ENCODE peak calls at places on chromosomes 1 and 21, in ten cellular contexts. R is omental fat pad; L is activated naive CD8-positive, alpha-beta T cell treated with anti-CD3 and anti-CD28 coated beads for 36 hours; N is ACHN; A is NCI-H2171; F is nucleus accumbens; T is NCI-H774; U is CD8-positive, alpha-beta T cell; Y is HT1080; X is glomerular endothelial cell. E is an unnamed sample.

GRCh38 chr1:236753554-236753953 is 41.5 kb upstream of the MTR start:
- DNase-seq in A (peak; percentile 9), Y (peak; percentile 73), L (no peak), N (peak; percentile 46), U (no peak), T (peak; percentile 13), X (no peak), F (no peak), R (no peak), E (peak; percentile 48)

GRCh38 chr1:5947978-5948680 is 44.1 kb downstream of the NPHP4 start:
- DNase-seq in N (no peak), T (no peak), X (no peak), A (no peak), Y (no peak), U (no peak), R (no peak), F (no peak), L (no peak), E (no peak)

GRCh38 chr1:115545791-115546733 is 95.7 kb upstream of the VANGL1 start:
- DNase-seq in A (no peak), L (no peak), N (peak; percentile 97), Y (peak; percentile 98), X (peak; percentile 51), U (no peak), T (no peak), F (no peak), R (peak; percentile 22), E (no peak)

GRCh38 chr1:33392639-33393038 is 38.3 kb downstream of the PHC2 start:
- DNase-seq in F (no peak), X (no peak), A (no peak), R (no peak), U (no peak), N (no peak), Y (no peak), T (peak; percentile 72), L (no peak), E (peak; percentile 60)

GRCh38 chr1:84164156-84164555 is 20.1 kb downstream of the PRKACB start:
- DNase-seq in U (no peak), T (no peak), F (no peak), R (no peak), Y (no peak), N (no peak), L (no peak), A (no peak), X (no peak), E (no peak)

GRCh38 chr1:117178756-117179155 is 32.0 kb downstream of the VTCN1 start:
- DNase-seq in X (no peak), L (no peak), R (no peak), N (no peak), Y (no peak), T (no peak), U (no peak), F (no peak), A (no peak), E (no peak)

GRCh38 chr1:214303538-214303937 is 22.6 kb downstream of the SMYD2 start:
- DNase-seq in X (no peak), Y (no peak), N (no peak), L (no peak), F (no peak), R (no peak), A (no peak), T (no peak), U (no peak), E (peak; percentile 81)

GRCh38 chr1:203126151-203126865 is 1.2 kb upstream of the ADORA1 start:
- DNase-seq in R (no peak), A (no peak), Y (peak; percentile 46), L (no peak), F (no peak), U (no peak), N (peak; percentile 72), X (no peak), T (no peak), E (no peak)

GRCh38 chr1:115531806-115532359 is 109.9 kb upstream of the VANGL1 start:
- DNase-seq in X (no peak), T (no peak), A (no peak), Y (no peak), U (no peak), R (no peak), F (no peak), N (peak; percentile 42), L (no peak), E (no peak)

GRCh38 chr21:42406201-42406601 is 2.5 kb downstream of the UBASH3A start:
- DNase-seq in X (no peak), N (no peak), R (no peak), Y (no peak), L (peak; percentile 73), A (no peak), T (no peak), F (no peak), U (peak; percentile 25), E (no peak)

GRCh38 chr1:95061445-95062006 is 11.2 kb downstream of the ALG14 start:
- DNase-seq in R (no peak), Y (no peak), X (no peak), L (no peak), N (no peak), T (no peak), F (no peak), A (no peak), U (no peak), E (no peak)

GRCh38 chr1:87089070-87089736 is 174.8 kb downstream of the HS2ST1 start:
- DNase-seq in A (no peak), F (no peak), U (no peak), X (no peak), Y (no peak), T (no peak), R (no peak), L (no peak), N (no peak), E (no peak)

GRCh38 chr1:76770979-76771378 is 96.3 kb upstream of the ST6GALNAC5 start:
- DNase-seq in F (no peak), R (no peak), L (no peak), Y (no peak), U (no peak), N (no peak), A (peak; percentile 91), X (no peak), T (no peak), E (peak; percentile 47)

GRCh38 chr1:161168906-161169305 is 2.7 kb downstream of the PPOX start:
- DNase-seq in T (no peak), U (no peak), L (no peak), R (no peak), A (no peak), F (no peak), X (no peak), N (no peak), Y (no peak), E (no peak)

GRCh38 chr21:33071878-33072306 is 2.0 kb downstream of the OLIG1 start:
- DNase-seq in A (no peak), R (no peak), N (no peak), U (no peak), X (no peak), L (no peak), Y (no peak), F (no peak), T (no peak), E (no peak)

GRCh38 chr1:26067432-26067911 is at the start of gene TRIM63:
- DNase-seq in R (no peak), U (no peak), N (no peak), L (no peak), A (no peak), X (no peak), F (no peak), Y (no peak), T (no peak), E (no peak)

GRCh38 chr1:205493241-205494085 is 11.0 kb upstream of the CDK18 start:
- DNase-seq in U (no peak), Y (peak; percentile 82), L (peak; percentile 23), T (no peak), X (no peak), N (peak; percentile 81), R (no peak), A (no peak), F (no peak), E (no peak)

GRCh38 chr1:173206816-173207595 is at the start of gene TNFSF4:
- DNase-seq in X (no peak), T (no peak), U (no peak), A (no peak), N (no peak), F (no peak), Y (no peak), L (peak; percentile 28), R (no peak), E (no peak)

GRCh38 chr1:20731057-20731991 is 1.2 kb downstream of the SH2D5 start:
- DNase-seq in T (no peak), N (peak; percentile 7), F (no peak), U (no peak), R (no peak), L (peak; percentile 33), A (no peak), Y (no peak), X (no peak), E (peak; percentile 40)

GRCh38 chr1:110450928-110451327 is at the start of gene PROK1:
- DNase-seq in T (no peak), L (no peak), X (no peak), Y (no peak), R (no peak), A (no peak), F (no peak), N (no peak), U (no peak), E (no peak)

GRCh38 chr1:93692001-93692400 is 10.4 kb upstream of the BCAR3 start:
- DNase-seq in L (no peak), R (no peak), F (no peak), T (no peak), X (no peak), Y (no peak), N (peak; percentile 65), U (no peak), A (no peak), E (no peak)

GRCh38 chr1:183246436-183246835 is 60.4 kb downstream of the LAMC2 start:
- DNase-seq in F (no peak), T (no peak), Y (no peak), R (no peak), A (no peak), N (no peak), X (no peak), L (no peak), U (no peak), E (no peak)

GRCh38 chr1:57707631-57708030 is 283.8 kb upstream of the DAB1 start:
- DNase-seq in L (no peak), T (no peak), X (no peak), R (no peak), F (no peak), U (no peak), Y (no peak), N (no peak), A (no peak), E (no peak)

GRCh38 chr1:97827887-97828286 is 92.9 kb downstream of the DPYD start:
- DNase-seq in X (no peak), N (no peak), A (no peak), L (peak; percentile 18), U (no peak), T (no peak), R (no peak), F (no peak), Y (no peak), E (no peak)

GRCh38 chr1:160096491-160097116 is 1.8 kb downstream of the IGSF8 start:
- DNase-seq in U (no peak), R (no peak), L (no peak), N (no peak), X (no peak), A (no peak), T (no peak), Y (no peak), F (no peak), E (no peak)